ENCODE peak calls at places on chromosomes 13 and 19, in eight cellular contexts. D is astrocyte, X is AG10803, B is kidney, U is psoas muscle, V is kidney epithelial cell, A is coronary artery, K is A673. I is an unnamed sample.

GRCh38 chr19:42293966-42294365 is 8.0 kb upstream of the PRR19 start:
- DNase-seq in A (no peak), B (peak; percentile 77), X (no peak), V (no peak), U (peak; percentile 8), D (no peak), K (no peak), I (no peak)

GRCh38 chr13:24148414-24149305 is 11.9 kb upstream of the SPATA13 start:
- DNase-seq in D (peak; percentile 98), A (no peak), B (peak; percentile 81), K (peak; percentile 81), X (peak; percentile 98), V (peak; percentile 97), U (peak; percentile 19), I (no peak)

GRCh38 chr13:37956536-37956935 is 87.0 kb upstream of the TRPC4 start:
- DNase-seq in V (no peak), U (no peak), K (no peak), X (no peak), A (no peak), D (no peak), B (no peak), I (no peak)

GRCh38 chr19:33194527-33194883 is 375 bp downstream of the LRP3 start:
- DNase-seq in X (no peak), K (peak; percentile 15), B (peak; percentile 62), U (no peak), V (no peak), A (no peak), D (no peak), I (no peak)

GRCh38 chr13:45623516-45624090 is 8.1 kb upstream of the ERICH6B start:
- DNase-seq in K (peak; percentile 57), V (no peak), X (peak; percentile 16), U (no peak), B (no peak), D (no peak), A (no peak), I (no peak)

GRCh38 chr13:99984463-99985242 is 3.1 kb downstream of the ZIC2 start:
- DNase-seq in D (no peak), U (no peak), V (no peak), A (no peak), B (no peak), X (no peak), K (peak; percentile 79), I (no peak)

GRCh38 chr13:114101831-114102520 is 30.4 kb downstream of the RASA3 start:
- DNase-seq in A (no peak), V (no peak), X (no peak), B (peak; percentile 54), K (no peak), D (no peak), U (peak; percentile 24), I (peak; percentile 85)

GRCh38 chr13:73069206-73069815 is 10.5 kb downstream of the KLF5 start:
- DNase-seq in X (peak; percentile 4), B (no peak), A (no peak), D (peak; percentile 61), U (no peak), K (no peak), V (no peak), I (no peak)

GRCh38 chr13:113126265-113127150 is 3.9 kb downstream of the F10 start:
- DNase-seq in V (no peak), A (peak; percentile 53), X (no peak), D (no peak), B (peak; percentile 49), U (no peak), K (no peak), I (peak; percentile 81)

GRCh38 chr19:56748443-56748842 is 76.9 kb upstream of the ZNF835 start:
- DNase-seq in D (no peak), V (no peak), A (no peak), X (no peak), B (no peak), U (no peak), K (peak; percentile 52), I (no peak)

GRCh38 chr19:27740396-27740795 is 1472.6 kb downstream of the UQCRFS1 start:
- DNase-seq in A (peak; percentile 19), K (no peak), X (no peak), D (peak; percentile 26), V (no peak), U (no peak), B (no peak), I (no peak)

GRCh38 chr13:91368101-91368500 is 20.6 kb downstream of the MIR17HG start:
- DNase-seq in K (no peak), B (no peak), X (no peak), D (no peak), U (no peak), A (no peak), V (no peak), I (no peak)

GRCh38 chr13:44045179-44045562 is 165.5 kb downstream of the LACC1 start:
- DNase-seq in B (no peak), X (no peak), D (no peak), V (no peak), K (no peak), A (no peak), U (no peak), I (no peak)

GRCh38 chr19:2261438-2262172 is 5.4 kb upstream of the JSRP1 start:
- DNase-seq in B (no peak), X (no peak), K (peak; percentile 64), U (no peak), A (no peak), V (no peak), D (no peak), I (no peak)

DNA sequence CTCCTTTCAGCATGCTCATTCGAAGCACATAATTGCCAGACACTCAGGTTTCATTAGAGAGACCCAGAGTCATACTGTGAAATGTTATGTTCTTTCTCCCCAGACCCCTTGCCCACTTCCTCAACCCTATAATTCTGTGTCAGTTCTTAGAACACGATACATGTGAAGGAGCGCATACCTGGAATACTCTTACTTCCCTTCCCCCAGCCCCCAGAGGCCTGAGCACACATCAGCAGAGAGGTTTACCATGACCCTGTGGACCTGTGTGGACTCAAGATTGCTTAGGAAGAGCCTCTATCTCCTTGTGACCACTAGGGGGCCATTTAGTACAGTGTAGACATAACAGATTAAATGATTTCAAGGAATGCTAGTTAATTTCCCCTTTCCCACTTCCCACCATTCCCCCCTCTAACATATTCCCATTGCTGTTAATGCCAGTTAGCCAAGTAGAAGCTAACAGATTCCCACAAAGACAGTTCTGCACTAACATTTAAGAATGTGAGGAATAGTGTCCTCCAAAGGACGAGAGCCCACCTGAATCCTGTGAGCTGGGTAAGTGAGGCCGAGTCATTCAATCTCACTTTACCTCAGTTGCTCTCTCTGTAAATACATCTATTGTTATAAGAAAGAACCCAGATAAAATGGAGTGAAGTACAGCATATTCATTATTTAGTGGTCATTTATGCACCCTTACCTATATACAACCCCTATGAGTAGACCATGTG is 154.2 kb upstream of the MAB21L1 start:
- DNase-seq in U (no peak), A (no peak), B (no peak), X (peak; percentile 79), V (peak; percentile 18), K (peak; percentile 66), D (peak; percentile 43), I (no peak)
- TF ChIP-seq CTCF in U (peak; percentile 56), A (no peak), B (peak; percentile 37), X (peak; percentile 91), V (peak; percentile 74), K (peak; percentile 79), D (peak; percentile 83), I (peak; percentile 92)

DNA sequence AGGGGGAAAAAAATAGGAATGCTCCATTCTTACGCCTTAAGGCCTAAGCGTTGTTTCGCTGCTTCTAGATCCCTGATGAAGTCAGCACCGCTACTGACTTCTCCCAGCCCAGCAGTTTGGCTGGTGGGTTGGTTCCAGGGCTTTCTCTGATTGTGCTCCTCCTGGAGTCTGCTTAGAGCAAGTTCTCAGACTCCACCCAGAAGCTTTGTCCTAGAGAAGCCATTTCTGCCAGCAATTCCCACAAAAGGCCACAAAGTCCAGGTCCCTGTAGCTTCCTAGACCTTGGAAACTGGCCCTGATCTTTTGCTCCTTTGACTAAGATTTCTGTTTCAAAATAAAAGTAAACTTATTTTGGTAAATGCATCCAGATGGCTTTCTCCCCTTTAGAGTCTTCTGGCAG is 65.4 kb downstream of the KCTD12 start:
- DNase-seq in D (no peak), X (peak; percentile 75), U (peak; percentile 50), B (no peak), V (no peak), A (no peak), K (no peak), I (no peak)
- TF ChIP-seq CTCF in D (no peak), X (peak; percentile 61), U (no peak), B (no peak), V (no peak), A (no peak), K (no peak), I (peak; percentile 30)

GRCh38 chr13:30194906-30195305 is 112.4 kb downstream of the KATNAL1 start:
- DNase-seq in U (no peak), X (peak; percentile 11), B (no peak), A (no peak), D (no peak), K (no peak), V (no peak), I (no peak)

GRCh38 chr13:30193279-30194234 is 113.8 kb downstream of the KATNAL1 start:
- DNase-seq in D (no peak), K (no peak), A (no peak), U (no peak), V (no peak), B (no peak), X (no peak), I (no peak)

GRCh38 chr13:30192320-30193093 is 114.8 kb downstream of the KATNAL1 start:
- DNase-seq in U (no peak), K (no peak), B (no peak), D (no peak), A (no peak), V (no peak), X (peak; percentile 18), I (no peak)

GRCh38 chr13:30191491-30192100 is 115.8 kb downstream of the KATNAL1 start:
- DNase-seq in K (no peak), V (no peak), U (no peak), B (no peak), X (peak; percentile 45), A (no peak), D (peak; percentile 6), I (no peak)

GRCh38 chr13:30196025-30196424 is 111.3 kb downstream of the KATNAL1 start:
- DNase-seq in V (no peak), U (no peak), X (no peak), K (peak; percentile 83), B (no peak), A (no peak), D (peak; percentile 66), I (no peak)
- TF ChIP-seq CTCF in V (no peak), U (no peak), X (no peak), K (no peak), B (no peak), A (no peak), D (no peak), I (no peak)

DNA sequence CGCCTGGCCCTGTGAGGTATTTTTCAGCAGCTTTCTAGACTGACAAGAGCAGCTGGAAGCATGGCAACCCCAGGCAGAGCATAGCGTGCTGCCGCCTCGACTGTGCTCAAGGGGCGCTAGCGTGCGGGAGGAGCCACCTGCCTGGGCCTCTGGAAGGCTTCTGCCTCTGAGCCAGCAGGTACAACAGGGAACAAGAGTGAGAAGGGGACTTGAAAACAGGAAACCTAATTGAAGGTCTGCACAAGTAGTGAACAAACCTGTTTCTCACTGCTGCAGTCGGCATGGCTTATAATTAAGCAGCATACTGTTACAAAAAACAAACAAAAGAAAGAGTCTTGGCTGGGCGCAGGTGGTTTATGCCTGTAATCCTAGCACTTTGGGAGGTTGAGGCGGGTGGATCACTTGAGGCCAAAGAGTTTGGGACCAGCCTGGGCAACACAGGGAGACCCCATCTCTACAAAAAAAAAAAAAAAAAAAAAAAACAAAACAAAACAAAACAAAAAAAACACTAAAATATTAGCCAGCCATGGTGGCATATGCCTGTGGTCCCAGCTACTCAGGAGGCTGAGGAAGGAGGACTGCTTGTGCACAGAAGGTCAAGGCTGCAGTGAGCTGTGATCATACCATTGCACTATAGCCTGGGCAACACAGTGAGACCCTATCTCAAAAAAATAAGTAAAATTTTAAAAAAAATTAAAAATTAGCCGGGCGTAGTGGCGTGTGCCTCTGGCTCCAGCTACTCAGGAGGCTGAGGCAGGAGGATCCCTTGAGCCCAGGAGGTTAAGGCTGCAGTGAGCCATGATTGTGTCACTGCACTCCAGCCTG is 12.6 kb upstream of the GARRE1 start:
- DNase-seq in D (no peak), A (peak; percentile 36), X (no peak), B (no peak), U (no peak), V (no peak), K (no peak), I (no peak)
- TF ChIP-seq CTCF in D (peak; percentile 24), A (no peak), X (peak; percentile 13), B (peak; percentile 44), U (peak; percentile 12), V (peak; percentile 77), K (peak; percentile 37), I (peak; percentile 48)